ENCODE peak calls at places on chromosomes 12 and 14, in eight cellular contexts. X is AG04450; L is left ventricle myocardium inferior; B is Panc1; R is CD4-positive, CD25-positive, alpha-beta regulatory T cell; K is endodermal cell; V is stomach; F is IMR-90. Z is an unnamed sample.

GRCh38 chr12:53046655-53047220 is 3.1 kb upstream of the TNS2 start:
- DNase-seq in X (peak), L (peak), B (no peak), R (peak), F (peak), V (peak), K (peak), Z (peak)

GRCh38 chr12:16499617-16500016 is 106.3 kb downstream of the LMO3 start:
- DNase-seq in K (no peak), B (no peak), L (no peak), F (no peak), X (no peak), R (no peak), V (no peak), Z (no peak)

GRCh38 chr12:1607940-1608782 is 13.8 kb upstream of the FBXL14 start:
- DNase-seq in K (no peak), R (no peak), V (no peak), F (peak), X (no peak), B (no peak), L (no peak), Z (no peak)

GRCh38 chr12:116162071-116162470 is 115.4 kb downstream of the MED13L start:
- DNase-seq in L (no peak), R (no peak), X (no peak), B (no peak), K (no peak), V (no peak), F (no peak), Z (no peak)

GRCh38 chr12:124125472-124125871 is 152.5 kb downstream of the ZNF664 start:
- DNase-seq in L (no peak), F (no peak), B (no peak), K (peak), R (no peak), X (no peak), V (no peak), Z (no peak)

GRCh38 chr12:6951551-6952120 is 480 bp downstream of the PTPN6 start:
- DNase-seq in L (no peak), F (no peak), V (no peak), K (no peak), R (no peak), X (no peak), B (no peak), Z (no peak)

GRCh38 chr12:32995623-32996022 is 99.0 kb upstream of the PKP2 start:
- DNase-seq in X (no peak), R (no peak), B (no peak), V (no peak), L (no peak), F (no peak), K (no peak), Z (no peak)

GRCh38 chr14:51616724-51617409 is 34.8 kb upstream of the FRMD6 start:
- DNase-seq in X (peak), L (no peak), B (peak), R (no peak), V (peak), K (no peak), F (peak), Z (no peak)

GRCh38 chr12:123363743-123364531 is 710 bp downstream of the SBNO1 start:
- DNase-seq in L (peak), V (peak), R (no peak), K (peak), F (no peak), X (no peak), B (no peak), Z (no peak)

GRCh38 chr14:68873379-68873778 is 80.5 kb upstream of the ZFP36L1 start:
- DNase-seq in K (no peak), X (no peak), R (no peak), L (no peak), F (no peak), V (no peak), B (no peak), Z (no peak)

GRCh38 chr12:12803186-12803585 is 10.0 kb upstream of the DDX47 start:
- DNase-seq in B (no peak), K (peak), R (peak), L (no peak), V (peak), F (peak), X (no peak), Z (peak)

GRCh38 chr14:31057035-31057434 is 30.9 kb upstream of the STRN3 start:
- DNase-seq in F (no peak), V (no peak), L (no peak), R (no peak), K (no peak), B (no peak), X (no peak), Z (no peak)

GRCh38 chr12:105403095-105403494 is 72.6 kb downstream of the C12orf75 start:
- DNase-seq in B (no peak), L (no peak), V (no peak), F (no peak), R (no peak), K (no peak), X (no peak), Z (no peak)

GRCh38 chr14:91021115-91021514 is 39.3 kb downstream of the RPS6KA5 start:
- DNase-seq in V (no peak), L (no peak), X (no peak), R (no peak), B (no peak), F (no peak), K (no peak), Z (no peak)

GRCh38 chr12:126772171-126772864 is 1494.7 kb upstream of the TMEM132C start:
- DNase-seq in X (no peak), K (no peak), F (peak), V (no peak), L (no peak), B (no peak), R (peak), Z (no peak)

GRCh38 chr12:131047789-131048610 is 94.3 kb downstream of the ADGRD1 start:
- DNase-seq in K (no peak), V (no peak), B (no peak), L (peak), F (no peak), R (no peak), X (no peak), Z (no peak)

GRCh38 chr12:57456145-57456700 is 1.1 kb downstream of the INHBE start:
- DNase-seq in R (no peak), V (no peak), L (no peak), B (no peak), X (no peak), K (peak), F (peak), Z (peak)

GRCh38 chr12:109458771-109459208 is 18.3 kb downstream of the KCTD10 start:
- DNase-seq in X (no peak), K (peak), V (no peak), R (no peak), F (peak), B (no peak), L (no peak), Z (no peak)

GRCh38 chr14:84535491-84535890 is 994.5 kb upstream of the FLRT2 start:
- DNase-seq in K (no peak), B (no peak), F (no peak), R (no peak), X (no peak), L (no peak), V (no peak), Z (no peak)

GRCh38 chr14:104681689-104682074 is 7.7 kb upstream of the INF2 start:
- DNase-seq in R (no peak), F (peak), B (no peak), L (peak), V (peak), K (peak), X (no peak), Z (no peak)
- H3K4me3 ChIP-seq in R (no peak), F (peak), B (peak), L (peak), V (peak), K (peak), X (peak), Z (no peak)

GRCh38 chr12:51890511-51891171 is 2.7 kb downstream of the ANKRD33 start:
- DNase-seq in K (peak), L (no peak), V (no peak), X (no peak), B (no peak), F (no peak), R (no peak), Z (no peak)

GRCh38 chr12:51891843-51892242 is 3.9 kb downstream of the ANKRD33 start:
- DNase-seq in B (no peak), K (no peak), R (no peak), F (peak), L (no peak), V (no peak), X (no peak), Z (no peak)

GRCh38 chr12:51896236-51896635 is 8.3 kb downstream of the ANKRD33 start:
- DNase-seq in V (no peak), L (no peak), B (no peak), R (no peak), X (no peak), K (peak), F (no peak), Z (no peak)

GRCh38 chr12:51895378-51896135 is 7.7 kb downstream of the ANKRD33 start:
- DNase-seq in F (no peak), R (no peak), L (no peak), B (no peak), X (no peak), K (no peak), V (no peak), Z (no peak)

GRCh38 chr12:51893786-51894185 is 5.9 kb downstream of the ANKRD33 start:
- DNase-seq in L (no peak), K (no peak), F (no peak), B (no peak), R (no peak), V (no peak), X (no peak), Z (no peak)
- H3K27ac ChIP-seq in L (no peak), K (no peak), F (no peak), B (no peak), R (no peak), V (no peak), X (no peak), Z (no peak)

GRCh38 chr12:44875954-44876553 is at the start of gene NELL2:
- DNase-seq in B (no peak), R (peak), V (no peak), F (no peak), L (no peak), K (peak), X (no peak), Z (peak)

GRCh38 chr12:44876554-44877275 is 600 bp upstream of the NELL2 start:
- DNase-seq in R (peak), L (no peak), X (no peak), B (no peak), V (no peak), F (no peak), K (peak), Z (peak)

GRCh38 chr12:44873898-44874297 is 2.2 kb downstream of the NELL2 start:
- DNase-seq in B (no peak), X (no peak), K (no peak), F (peak), R (no peak), V (no peak), L (no peak), Z (no peak)

GRCh38 chr12:44874981-44875416 is 1.1 kb downstream of the NELL2 start:
- DNase-seq in X (no peak), R (no peak), F (no peak), L (no peak), K (peak), V (no peak), B (no peak), Z (peak)

DNA sequence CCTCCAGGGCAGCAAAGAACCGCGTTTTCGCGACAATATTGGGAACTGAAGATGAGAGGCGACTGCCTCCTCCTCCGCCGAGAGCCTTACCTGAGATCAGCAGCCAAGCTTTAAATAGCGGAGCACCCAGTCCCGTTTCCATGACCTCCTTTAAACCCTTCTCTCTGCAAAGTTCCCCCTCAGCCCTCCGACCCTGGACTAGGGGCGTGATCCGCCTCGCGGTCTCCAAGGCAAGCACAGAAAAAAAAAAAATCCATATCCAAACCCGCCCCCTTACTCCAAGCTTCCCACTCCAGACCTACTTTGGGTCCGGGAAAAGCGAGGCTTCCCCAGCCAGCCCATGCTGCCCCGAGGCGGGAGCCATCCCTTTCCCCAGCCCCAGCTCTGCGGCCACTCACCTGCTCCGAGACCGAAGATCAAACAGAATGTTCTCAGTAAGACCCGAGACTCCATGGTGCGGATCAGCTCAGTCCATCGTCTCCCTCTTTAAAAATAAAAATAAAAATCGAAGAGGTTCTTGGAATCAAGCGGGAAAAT is 630 bp downstream of the NELL2 start:
- DNase-seq in L (no peak), B (no peak), V (no peak), K (peak), R (peak), X (no peak), F (no peak), Z (no peak)
- H3K4me3 ChIP-seq in L (peak), B (peak), V (peak), K (peak), R (peak), X (peak), F (no peak), Z (peak)

DNA sequence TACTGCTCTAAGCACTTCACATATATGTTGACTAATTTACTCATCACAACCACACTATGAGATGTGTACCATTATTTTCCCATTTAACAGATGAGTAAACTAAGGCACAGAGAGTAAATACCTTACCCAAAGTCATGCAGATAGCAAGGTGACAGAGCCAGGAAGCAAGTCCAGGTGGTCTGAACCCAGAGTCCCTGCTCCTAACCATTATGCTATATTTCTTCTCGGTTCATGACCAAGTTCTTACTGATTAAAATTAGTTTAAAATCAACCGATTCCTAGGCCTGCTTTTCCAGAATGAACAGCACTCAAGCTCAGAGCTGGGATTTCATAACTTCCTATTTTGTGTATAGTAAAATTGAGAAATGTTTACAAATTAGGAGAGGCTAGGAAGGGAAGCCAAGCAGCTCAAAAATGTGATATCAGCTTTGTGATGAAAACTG is 85.5 kb upstream of the EGLN3 start:
- DNase-seq in L (no peak), F (no peak), R (no peak), B (no peak), K (no peak), X (no peak), V (no peak), Z (no peak)
- H3K27ac ChIP-seq in L (peak), F (peak), R (no peak), B (no peak), K (no peak), X (no peak), V (peak), Z (no peak)